ENCODE peak calls at places on chromosomes 12 and 14, in five cellular contexts. P is caudate nucleus, T is fibroblast of gingiva, A is HCT116, Q is M059J. J is an unnamed sample.

GRCh38 chr12:39571351-39571750 is 48.3 kb downstream of the ABCD2 start:
- DNase-seq in Q (no peak), A (no peak), T (no peak), P (no peak), J (no peak)

GRCh38 chr12:52081263-52081733 is 1.8 kb downstream of the SMIM41 start:
- DNase-seq in T (no peak), P (no peak), Q (no peak), A (no peak), J (no peak)

GRCh38 chr12:88202500-88202899 is 60.4 kb downstream of the TMTC3 start:
- DNase-seq in P (no peak), Q (no peak), T (peak; percentile 8), A (no peak), J (no peak)

GRCh38 chr14:104085032-104085888 is at the start of gene ASPG:
- DNase-seq in P (no peak), A (no peak), T (no peak), Q (no peak), J (no peak)

GRCh38 chr14:90677484-90678045 is 138.7 kb downstream of the TTC7B start:
- DNase-seq in T (peak; percentile 34), A (no peak), Q (peak; percentile 44), P (no peak), J (no peak)

GRCh38 chr12:47903151-47903611 is 1.6 kb downstream of the VDR start:
- DNase-seq in T (peak; percentile 83), Q (peak; percentile 74), A (no peak), P (no peak), J (no peak)

GRCh38 chr14:104989951-104990303 is 4.3 kb downstream of the CLBA1 start:
- DNase-seq in T (no peak), P (no peak), Q (no peak), A (no peak), J (no peak)

GRCh38 chr12:28569698-28570411 is 379.6 kb downstream of the CCDC91 start:
- DNase-seq in A (no peak), T (peak; percentile 94), Q (peak; percentile 15), P (no peak), J (peak; percentile 93)

GRCh38 chr12:68487721-68488309 is 122.9 kb upstream of the RAP1B start:
- DNase-seq in A (no peak), T (no peak), P (no peak), Q (no peak), J (no peak)

GRCh38 chr12:42447371-42447786 is 121.4 kb downstream of the PPHLN1 start:
- DNase-seq in T (peak; percentile 34), P (no peak), A (no peak), Q (no peak), J (peak; percentile 54)

GRCh38 chr14:99540196-99541032 is 59.2 kb downstream of the CCNK start:
- DNase-seq in P (no peak), Q (no peak), A (no peak), T (no peak), J (no peak)

GRCh38 chr14:59629384-59630158 is 53.0 kb upstream of the CCDC175 start:
- DNase-seq in P (peak; percentile 9), Q (no peak), T (no peak), A (no peak), J (no peak)

GRCh38 chr14:42149609-42150261 is 543.1 kb downstream of the LRFN5 start:
- DNase-seq in P (no peak), Q (no peak), A (no peak), T (no peak), J (no peak)

GRCh38 chr12:67760586-67761275 is 112.2 kb downstream of the DYRK2 start:
- DNase-seq in T (no peak), P (no peak), Q (no peak), A (no peak), J (no peak)

GRCh38 chr12:38138225-38139221 is 178.1 kb upstream of the ALG10B start:
- DNase-seq in A (peak; percentile 61), T (peak; percentile 30), P (peak; percentile 36), Q (peak; percentile 58), J (peak; percentile 91)